ENCODE peak calls at places on chromosome 17, in seven cellular contexts. One of them, this sample, is unnamed.

GRCh38 chr17:74452841-74453661 is 13.4 kb upstream of the CD300A start:
- DNase-seq in right lobe of liver: peak
- DNase-seq in suprapubic skin: no peak
- DNase-seq in body of pancreas: peak
- DNase-seq in breast epithelium: no peak
- DNase-seq in uterus: no peak
- DNase-seq in upper lobe of left lung: no peak
- DNase-seq in this sample: peak

GRCh38 chr17:74806334-74806733 is 30.2 kb upstream of the NAT9 start:
- DNase-seq in right lobe of liver: no peak
- DNase-seq in suprapubic skin: no peak
- DNase-seq in body of pancreas: no peak
- DNase-seq in breast epithelium: no peak
- DNase-seq in uterus: no peak
- DNase-seq in upper lobe of left lung: no peak
- DNase-seq in this sample: no peak

GRCh38 chr17:27559506-27559931 is 71.5 kb upstream of the LGALS9 start:
- DNase-seq in right lobe of liver: no peak
- DNase-seq in suprapubic skin: no peak
- DNase-seq in body of pancreas: peak
- DNase-seq in breast epithelium: no peak
- DNase-seq in uterus: peak
- DNase-seq in upper lobe of left lung: no peak
- DNase-seq in this sample: peak

GRCh38 chr17:66214893-66215528 is 14.2 kb downstream of the APOH start:
- DNase-seq in right lobe of liver: no peak
- DNase-seq in suprapubic skin: no peak
- DNase-seq in body of pancreas: no peak
- DNase-seq in breast epithelium: no peak
- DNase-seq in uterus: no peak
- DNase-seq in upper lobe of left lung: no peak
- DNase-seq in this sample: no peak

GRCh38 chr17:43720311-43721060 is 38.1 kb downstream of the SOST start:
- DNase-seq in right lobe of liver: peak
- DNase-seq in suprapubic skin: peak
- DNase-seq in body of pancreas: peak
- DNase-seq in breast epithelium: peak
- DNase-seq in uterus: peak
- DNase-seq in upper lobe of left lung: peak
- DNase-seq in this sample: peak

GRCh38 chr17:34242976-34243731 is 11.9 kb upstream of the CCL2 start:
- DNase-seq in right lobe of liver: no peak
- DNase-seq in suprapubic skin: no peak
- DNase-seq in body of pancreas: no peak
- DNase-seq in breast epithelium: no peak
- DNase-seq in uterus: no peak
- DNase-seq in upper lobe of left lung: no peak
- DNase-seq in this sample: no peak

GRCh38 chr17:74546586-74546985 is 671 bp upstream of the CD300C start:
- DNase-seq in right lobe of liver: no peak
- DNase-seq in suprapubic skin: no peak
- DNase-seq in body of pancreas: no peak
- DNase-seq in breast epithelium: no peak
- DNase-seq in uterus: no peak
- DNase-seq in upper lobe of left lung: no peak
- DNase-seq in this sample: no peak

GRCh38 chr17:65278050-65278819 is 141.1 kb downstream of the RGS9 start:
- DNase-seq in right lobe of liver: no peak
- DNase-seq in suprapubic skin: no peak
- DNase-seq in body of pancreas: peak
- DNase-seq in breast epithelium: no peak
- DNase-seq in uterus: peak
- DNase-seq in upper lobe of left lung: peak
- DNase-seq in this sample: no peak

GRCh38 chr17:45284176-45285140 is 22.6 kb upstream of the SPATA32 start:
- DNase-seq in right lobe of liver: peak
- DNase-seq in suprapubic skin: peak
- DNase-seq in body of pancreas: peak
- DNase-seq in breast epithelium: no peak
- DNase-seq in uterus: no peak
- DNase-seq in upper lobe of left lung: no peak
- DNase-seq in this sample: peak

GRCh38 chr17:28720247-28720996 is 637 bp downstream of the RPL23A start:
- DNase-seq in right lobe of liver: no peak
- DNase-seq in suprapubic skin: no peak
- DNase-seq in body of pancreas: no peak
- DNase-seq in breast epithelium: no peak
- DNase-seq in uterus: no peak
- DNase-seq in upper lobe of left lung: no peak
- DNase-seq in this sample: no peak

GRCh38 chr17:78473951-78474630 is 95.6 kb downstream of the PGS1 start:
- DNase-seq in right lobe of liver: no peak
- DNase-seq in suprapubic skin: no peak
- DNase-seq in body of pancreas: no peak
- DNase-seq in breast epithelium: no peak
- DNase-seq in uterus: no peak
- DNase-seq in upper lobe of left lung: no peak
- DNase-seq in this sample: no peak

GRCh38 chr17:58352843-58353719 is 1.1 kb upstream of the SUPT4H1 start:
- DNase-seq in right lobe of liver: no peak
- DNase-seq in suprapubic skin: no peak
- DNase-seq in body of pancreas: peak
- DNase-seq in breast epithelium: no peak
- DNase-seq in uterus: peak
- DNase-seq in upper lobe of left lung: peak
- DNase-seq in this sample: peak

GRCh38 chr17:56917559-56918296 is 3.9 kb upstream of the TRIM25 start:
- DNase-seq in right lobe of liver: no peak
- DNase-seq in suprapubic skin: no peak
- DNase-seq in body of pancreas: no peak
- DNase-seq in breast epithelium: no peak
- DNase-seq in uterus: no peak
- DNase-seq in upper lobe of left lung: no peak
- DNase-seq in this sample: no peak

DNA sequence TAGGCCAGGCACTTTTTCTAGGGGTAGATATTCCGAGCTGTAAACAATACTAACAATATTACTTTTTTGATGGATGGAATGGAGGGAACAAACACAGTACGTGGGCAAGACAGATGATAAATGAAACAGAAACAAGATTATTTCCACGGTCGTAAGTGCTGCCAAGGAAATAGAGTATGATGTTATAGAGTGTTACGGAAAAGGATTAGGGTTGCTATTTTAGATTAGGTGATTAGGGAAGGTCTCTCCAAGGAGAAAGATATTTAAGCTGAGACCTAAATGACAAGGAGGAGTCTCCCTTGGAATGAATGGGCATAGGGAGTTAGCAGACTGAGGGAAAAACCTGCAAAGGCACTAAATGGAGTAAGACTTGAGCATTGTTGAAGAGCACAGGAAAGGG is 8.3 kb downstream of the ADPRM start:
- DNase-seq in right lobe of liver: no peak
- DNase-seq in suprapubic skin: no peak
- DNase-seq in body of pancreas: no peak
- DNase-seq in breast epithelium: no peak
- DNase-seq in uterus: no peak
- DNase-seq in upper lobe of left lung: no peak
- DNase-seq in this sample: no peak
- TF ChIP-seq POLR2A in right lobe of liver: no peak
- TF ChIP-seq POLR2A in suprapubic skin: no peak
- TF ChIP-seq POLR2A in body of pancreas: no peak
- TF ChIP-seq POLR2A in breast epithelium: no peak
- TF ChIP-seq POLR2A in uterus: no peak
- TF ChIP-seq POLR2A in upper lobe of left lung: no peak
- TF ChIP-seq POLR2A in this sample: no peak

GRCh38 chr17:40219073-40219860 is at the start of gene WIPF2:
- DNase-seq in right lobe of liver: peak
- DNase-seq in suprapubic skin: peak
- DNase-seq in body of pancreas: peak
- DNase-seq in breast epithelium: peak
- DNase-seq in uterus: peak
- DNase-seq in upper lobe of left lung: peak
- DNase-seq in this sample: peak
- TF ChIP-seq POLR2A in right lobe of liver: peak
- TF ChIP-seq POLR2A in suprapubic skin: peak
- TF ChIP-seq POLR2A in body of pancreas: peak
- TF ChIP-seq POLR2A in breast epithelium: no peak
- TF ChIP-seq POLR2A in uterus: peak
- TF ChIP-seq POLR2A in upper lobe of left lung: peak
- TF ChIP-seq POLR2A in this sample: peak

DNA sequence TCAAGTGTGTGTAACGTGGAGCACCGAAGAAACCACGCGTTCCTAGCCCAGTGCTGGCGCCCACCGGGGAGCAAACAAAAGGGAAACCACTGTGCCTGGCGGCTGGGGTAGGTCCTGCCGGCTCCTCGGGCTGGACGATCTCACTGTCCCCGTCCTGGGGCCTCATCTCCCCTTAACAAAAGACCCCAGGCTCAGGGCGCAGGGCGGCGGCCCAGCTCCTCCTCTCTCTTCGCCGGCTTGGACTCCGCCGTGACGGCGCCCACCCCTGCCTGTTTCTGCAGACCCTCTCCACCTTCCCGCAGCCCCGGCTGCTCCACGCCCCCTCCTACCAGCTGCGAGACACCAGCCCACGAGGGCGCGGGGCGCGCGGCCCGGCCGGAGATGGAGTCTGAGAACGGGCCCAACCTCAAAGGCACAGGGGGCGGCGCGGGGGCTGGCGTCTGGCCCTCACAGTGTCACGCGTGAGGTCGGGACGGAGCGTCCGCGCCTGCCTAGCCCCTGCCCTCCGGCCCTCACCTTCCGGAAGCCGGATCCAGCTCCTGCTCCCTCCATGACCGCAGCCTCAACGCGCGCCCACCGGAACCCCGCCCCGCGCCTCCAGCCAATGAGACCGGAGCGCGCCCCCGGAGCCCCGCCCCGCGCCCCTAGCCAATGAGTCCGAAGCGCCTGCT is at the start of gene CENPX:
- DNase-seq in right lobe of liver: no peak
- DNase-seq in suprapubic skin: no peak
- DNase-seq in body of pancreas: no peak
- DNase-seq in breast epithelium: no peak
- DNase-seq in uterus: no peak
- DNase-seq in upper lobe of left lung: no peak
- DNase-seq in this sample: no peak
- TF ChIP-seq POLR2A in right lobe of liver: peak
- TF ChIP-seq POLR2A in suprapubic skin: no peak
- TF ChIP-seq POLR2A in body of pancreas: peak
- TF ChIP-seq POLR2A in breast epithelium: no peak
- TF ChIP-seq POLR2A in uterus: no peak
- TF ChIP-seq POLR2A in upper lobe of left lung: peak
- TF ChIP-seq POLR2A in this sample: no peak

GRCh38 chr17:38868095-38868967 is 1.5 kb upstream of the LASP1 start:
- DNase-seq in right lobe of liver: peak
- DNase-seq in suprapubic skin: no peak
- DNase-seq in body of pancreas: peak
- DNase-seq in breast epithelium: no peak
- DNase-seq in uterus: peak
- DNase-seq in upper lobe of left lung: no peak
- DNase-seq in this sample: peak

GRCh38 chr17:38870259-38871165 is 654 bp downstream of the LASP1 start:
- DNase-seq in right lobe of liver: peak
- DNase-seq in suprapubic skin: peak
- DNase-seq in body of pancreas: peak
- DNase-seq in breast epithelium: peak
- DNase-seq in uterus: peak
- DNase-seq in upper lobe of left lung: peak
- DNase-seq in this sample: peak

GRCh38 chr17:38869647-38870258 is at the start of gene LASP1:
- DNase-seq in right lobe of liver: peak
- DNase-seq in suprapubic skin: peak
- DNase-seq in body of pancreas: peak
- DNase-seq in breast epithelium: peak
- DNase-seq in uterus: peak
- DNase-seq in upper lobe of left lung: peak
- DNase-seq in this sample: peak

GRCh38 chr17:38867179-38867994 is 2.5 kb upstream of the LASP1 start:
- DNase-seq in right lobe of liver: peak
- DNase-seq in suprapubic skin: no peak
- DNase-seq in body of pancreas: peak
- DNase-seq in breast epithelium: no peak
- DNase-seq in uterus: peak
- DNase-seq in upper lobe of left lung: no peak
- DNase-seq in this sample: peak

GRCh38 chr17:38868968-38869646 is 751 bp upstream of the LASP1 start:
- DNase-seq in right lobe of liver: peak
- DNase-seq in suprapubic skin: peak
- DNase-seq in body of pancreas: peak
- DNase-seq in breast epithelium: peak
- DNase-seq in uterus: peak
- DNase-seq in upper lobe of left lung: peak
- DNase-seq in this sample: peak
- TF ChIP-seq POLR2A in right lobe of liver: no peak
- TF ChIP-seq POLR2A in suprapubic skin: no peak
- TF ChIP-seq POLR2A in body of pancreas: no peak
- TF ChIP-seq POLR2A in breast epithelium: no peak
- TF ChIP-seq POLR2A in uterus: no peak
- TF ChIP-seq POLR2A in upper lobe of left lung: peak
- TF ChIP-seq POLR2A in this sample: no peak

This sample was measured in heart left ventricle.